ENCODE peak calls at places on chromosome 1, in seven cellular contexts. Q, U, K, B, W, M and I are unnamed samples.

GRCh38 chr1:64246294-64246917 is 43.0 kb downstream of the UBE2U start:
- DNase-seq in Q (peak), U (no peak), K (peak), B (no peak), W (peak), M (no peak), I (peak)

GRCh38 chr1:36530791-36531190 is 48.1 kb upstream of the CSF3R start:
- DNase-seq in Q (no peak), U (no peak), K (no peak), B (no peak), W (no peak), M (no peak), I (no peak)

GRCh38 chr1:162389021-162389818 is 7.7 kb downstream of the C1orf226 start:
- DNase-seq in Q (no peak), U (no peak), K (peak), B (no peak), W (no peak), M (no peak), I (no peak)

GRCh38 chr1:16375521-16376359 is 8.7 kb downstream of the SZRD1 start:
- DNase-seq in Q (no peak), U (no peak), K (no peak), B (no peak), W (no peak), M (no peak), I (no peak)

GRCh38 chr1:204680461-204680860 is 5.1 kb downstream of the LRRN2 start:
- DNase-seq in Q (no peak), U (no peak), K (no peak), B (no peak), W (peak), M (no peak), I (no peak)

GRCh38 chr1:43042773-43043470 is 84.3 kb upstream of the SLC2A1 start:
- DNase-seq in Q (no peak), U (no peak), K (no peak), B (no peak), W (no peak), M (no peak), I (no peak)

GRCh38 chr1:233281711-233282581 is 13.6 kb downstream of the PCNX2 start:
- DNase-seq in Q (no peak), U (no peak), K (no peak), B (no peak), W (no peak), M (peak), I (no peak)

GRCh38 chr1:21296509-21297354 is 6.5 kb upstream of the ECE1 start:
- DNase-seq in Q (no peak), U (no peak), K (no peak), B (no peak), W (no peak), M (no peak), I (no peak)

DNA sequence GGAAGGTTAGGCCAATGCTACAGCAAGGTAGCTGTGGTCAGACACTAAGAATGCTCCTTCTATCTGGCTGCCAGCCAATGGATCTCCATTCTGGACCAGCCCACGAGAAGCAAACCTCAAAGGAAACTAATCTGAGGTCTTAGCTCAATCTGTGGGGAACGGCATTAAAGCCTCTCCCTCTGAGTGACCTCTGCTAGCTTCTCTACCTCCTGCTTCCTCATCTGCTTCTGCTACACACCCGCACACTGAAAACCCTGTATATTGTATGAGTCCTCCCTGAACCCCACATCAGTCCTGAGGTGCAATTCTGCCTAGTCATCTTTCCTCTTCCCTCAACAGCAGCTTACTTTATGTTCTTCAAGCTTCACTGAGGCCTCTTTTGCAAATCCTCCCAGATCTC is 6.9 kb upstream of the GALE start:
- DNase-seq in Q (no peak), U (no peak), K (no peak), B (no peak), W (no peak), M (no peak), I (no peak)
- TF ChIP-seq JUND in Q (no peak), U (no peak), K (no peak), B (no peak), W (no peak), M (no peak), I (no peak)

DNA sequence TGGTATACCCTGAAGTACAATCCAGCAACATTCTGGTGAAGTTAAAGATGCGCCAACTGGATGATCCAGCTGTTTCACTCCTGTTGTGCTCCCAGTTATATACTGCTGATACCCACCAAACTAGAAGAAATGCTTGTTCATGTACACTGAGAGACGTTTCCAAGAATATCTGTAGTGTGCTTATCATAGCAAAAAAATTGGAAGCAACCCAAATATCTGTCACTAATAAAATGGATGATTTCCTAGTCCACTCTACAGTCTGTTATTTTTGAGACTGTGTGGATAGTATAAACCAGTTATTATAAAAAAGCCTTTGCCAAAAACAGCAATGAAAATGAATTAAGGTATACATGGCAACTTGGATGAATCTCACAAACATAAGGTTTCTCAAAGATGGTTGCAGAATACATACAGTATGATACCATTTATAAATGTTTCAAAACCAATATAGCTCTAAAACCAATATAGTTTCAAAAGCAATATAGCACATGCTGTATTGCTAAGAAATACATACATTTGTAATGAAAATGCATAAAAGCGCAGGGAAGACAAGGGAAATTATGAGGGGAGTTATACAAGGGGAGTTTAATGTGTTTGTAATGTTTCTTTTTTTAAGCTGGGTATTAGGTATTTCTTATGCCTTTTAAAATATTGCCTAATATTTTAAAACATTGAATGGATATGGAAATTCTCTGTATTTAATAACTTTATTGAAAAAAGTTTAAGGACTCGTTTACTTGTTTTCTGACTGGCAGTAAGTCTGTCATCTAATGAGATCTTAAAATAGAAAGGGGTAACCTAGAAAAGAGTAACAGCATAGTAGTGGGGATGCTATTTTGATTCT is 36.5 kb downstream of the GPSM2 start:
- DNase-seq in Q (no peak), U (no peak), K (peak), B (no peak), W (peak), M (no peak), I (no peak)
- TF ChIP-seq JUND in Q (no peak), U (no peak), K (peak), B (no peak), W (no peak), M (no peak), I (no peak)

GRCh38 chr1:243489681-243490080 is 233.8 kb downstream of the SDCCAG8 start:
- DNase-seq in Q (no peak), U (no peak), K (no peak), B (no peak), W (no peak), M (no peak), I (no peak)

GRCh38 chr1:243488459-243489163 is 232.8 kb downstream of the SDCCAG8 start:
- DNase-seq in Q (no peak), U (no peak), K (no peak), B (no peak), W (no peak), M (no peak), I (no peak)

GRCh38 chr1:243489164-243489527 is 233.3 kb downstream of the SDCCAG8 start:
- DNase-seq in Q (no peak), U (no peak), K (no peak), B (no peak), W (no peak), M (no peak), I (no peak)

GRCh38 chr1:243487036-243487648 is 231.3 kb downstream of the SDCCAG8 start:
- DNase-seq in Q (no peak), U (no peak), K (no peak), B (no peak), W (no peak), M (no peak), I (no peak)

GRCh38 chr1:243487649-243488227 is 231.9 kb downstream of the SDCCAG8 start:
- DNase-seq in Q (no peak), U (no peak), K (peak), B (peak), W (no peak), M (no peak), I (no peak)
- TF ChIP-seq JUND in Q (no peak), U (no peak), K (no peak), B (no peak), W (no peak), M (no peak), I (no peak)

GRCh38 chr1:7956218-7957032 is 5.1 kb upstream of the PARK7 start:
- DNase-seq in Q (no peak), U (no peak), K (no peak), B (no peak), W (no peak), M (no peak), I (no peak)

GRCh38 chr1:7954683-7955082 is 6.8 kb upstream of the PARK7 start:
- DNase-seq in Q (no peak), U (no peak), K (no peak), B (no peak), W (no peak), M (no peak), I (no peak)

GRCh38 chr1:7948950-7949349 is 8.3 kb upstream of the TNFRSF9 start:
- DNase-seq in Q (no peak), U (no peak), K (no peak), B (no peak), W (no peak), M (no peak), I (no peak)

DNA sequence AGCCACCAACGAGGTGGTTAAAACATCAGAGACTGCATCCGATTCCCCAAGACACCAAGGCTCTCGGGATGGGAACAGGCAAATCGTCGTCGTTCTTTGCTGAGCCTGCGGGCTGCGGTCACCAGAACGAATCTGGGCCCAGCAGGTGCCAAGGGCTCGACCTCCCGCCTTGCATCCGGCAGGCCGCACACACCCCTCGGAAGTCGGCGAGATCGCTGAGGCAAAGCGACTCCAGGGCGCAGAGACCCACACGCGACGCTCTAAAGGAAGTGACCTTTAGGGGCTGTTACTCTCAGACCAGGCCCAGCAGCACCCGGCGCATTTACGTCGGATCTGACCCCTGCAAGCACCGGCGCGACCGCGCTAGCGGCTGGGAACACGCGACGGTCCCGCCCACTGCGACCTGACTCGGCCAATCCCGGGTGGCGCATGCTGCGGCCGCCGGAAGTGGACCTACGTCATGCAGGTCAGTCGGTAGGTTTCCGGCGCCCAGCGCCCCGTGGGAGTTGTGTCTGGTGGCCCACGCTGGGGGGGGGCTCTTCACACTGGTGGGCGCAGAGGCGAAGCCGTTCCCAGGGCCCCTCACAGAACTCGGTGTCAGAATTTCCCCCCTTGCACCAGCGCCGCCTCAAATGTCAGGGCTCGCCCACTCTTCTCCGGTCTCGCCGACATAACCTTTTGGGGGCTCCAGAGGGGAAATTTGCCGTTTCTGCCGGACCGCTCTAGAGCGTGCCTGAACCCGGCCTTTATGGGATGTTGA is 7.5 kb upstream of the PARK7 start:
- DNase-seq in Q (peak), U (peak), K (peak), B (peak), W (peak), M (peak), I (no peak)
- TF ChIP-seq JUND in Q (peak), U (no peak), K (peak), B (no peak), W (no peak), M (no peak), I (no peak)